ENCODE peak calls at places on chromosomes 11 and 22, in ten cellular contexts. D is mucosa of descending colon, R is upper lobe of right lung, L is tibial artery, Z is thoracic aorta, X is nephron progenitor cell, Y is OCI-LY7, M is K562, I is choroid plexus epithelial cell, J is HFF-Myc. O is an unnamed sample.

GRCh38 chr11:70183483-70184176 is 19.5 kb upstream of the FADD start:
- DNase-seq in D (no peak), R (no peak), L (peak; percentile 87), Z (no peak), X (no peak), Y (no peak), M (no peak), I (no peak), J (no peak), O (no peak)

GRCh38 chr22:31683181-31684105 is 21.4 kb upstream of the PISD start:
- DNase-seq in D (no peak), R (no peak), L (no peak), Z (no peak), X (no peak), Y (no peak), M (no peak), I (no peak), J (no peak), O (no peak)

GRCh38 chr11:119169272-119169719 is 771 bp downstream of the NLRX1 start:
- DNase-seq in D (peak; percentile 55), R (peak; percentile 80), L (peak; percentile 89), Z (no peak), X (peak; percentile 18), Y (peak; percentile 32), M (no peak), I (peak; percentile 39), J (no peak), O (no peak)

GRCh38 chr22:45575607-45576272 is 73.1 kb downstream of the FBLN1 start:
- DNase-seq in D (no peak), R (no peak), L (no peak), Z (no peak), X (no peak), Y (no peak), M (no peak), I (no peak), J (no peak), O (no peak)

GRCh38 chr22:22103078-22103593 is 120.5 kb upstream of the TOP3B start:
- DNase-seq in D (no peak), R (no peak), L (no peak), Z (no peak), X (peak; percentile 46), Y (peak; percentile 42), M (peak; percentile 95), I (peak; percentile 13), J (no peak), O (no peak)

GRCh38 chr11:34443136-34443535 is 4.4 kb downstream of the CAT start:
- DNase-seq in D (no peak), R (no peak), L (no peak), Z (no peak), X (no peak), Y (no peak), M (no peak), I (no peak), J (no peak), O (no peak)

GRCh38 chr11:74000307-74000630 is 8.6 kb downstream of the UCP3 start:
- DNase-seq in D (no peak), R (no peak), L (no peak), Z (no peak), X (no peak), Y (no peak), M (no peak), I (no peak), J (no peak), O (no peak)

GRCh38 chr11:27088353-27088752 is 47.7 kb downstream of the BBOX1 start:
- DNase-seq in D (no peak), R (no peak), L (no peak), Z (no peak), X (no peak), Y (no peak), M (no peak), I (peak; percentile 43), J (no peak), O (no peak)

DNA sequence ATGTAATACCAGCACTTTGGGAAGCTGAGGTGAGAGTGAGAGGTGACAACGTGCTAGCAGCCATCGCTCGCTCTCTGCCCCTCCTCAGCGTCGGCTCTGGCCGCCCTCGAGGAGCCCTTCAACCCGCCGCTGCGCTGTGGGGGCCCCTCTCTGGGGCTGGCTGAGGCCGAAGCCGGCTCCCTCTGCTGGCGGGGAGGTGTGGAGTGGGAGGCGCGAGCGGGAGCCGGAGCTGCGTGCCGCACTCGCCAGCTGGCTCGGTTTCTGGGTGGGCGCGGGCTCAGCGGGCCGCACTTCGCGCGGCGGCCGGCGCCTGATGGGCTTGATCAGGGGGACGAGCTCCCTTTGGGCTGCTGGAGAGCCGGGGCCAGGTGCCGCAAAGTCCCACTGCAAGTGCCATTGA is 98.9 kb upstream of the UBASH3B start:
- DNase-seq in D (no peak), R (peak; percentile 68), L (no peak), Z (no peak), X (peak; percentile 78), Y (no peak), M (no peak), I (peak; percentile 25), J (no peak), O (no peak)
- TF ChIP-seq CTCF in D (no peak), R (peak; percentile 23), L (no peak), Z (no peak), X (peak; percentile 34), Y (no peak), M (no peak), I (peak; percentile 45), J (peak; percentile 50), O (no peak)

GRCh38 chr11:102520514-102520913 is 10.0 kb downstream of the MMP7 start:
- DNase-seq in D (no peak), R (no peak), L (no peak), Z (no peak), X (no peak), Y (no peak), M (no peak), I (no peak), J (no peak), O (no peak)

GRCh38 chr11:102517670-102518069 is 12.9 kb downstream of the MMP7 start:
- DNase-seq in D (no peak), R (no peak), L (no peak), Z (no peak), X (peak; percentile 28), Y (no peak), M (no peak), I (no peak), J (no peak), O (no peak)

GRCh38 chr11:102516179-102516578 is 14.4 kb downstream of the MMP7 start:
- DNase-seq in D (no peak), R (no peak), L (no peak), Z (no peak), X (no peak), Y (no peak), M (no peak), I (no peak), J (no peak), O (no peak)

GRCh38 chr11:102521121-102521520 is 9.4 kb downstream of the MMP7 start:
- DNase-seq in D (no peak), R (no peak), L (no peak), Z (no peak), X (no peak), Y (no peak), M (no peak), I (no peak), J (no peak), O (no peak)

DNA sequence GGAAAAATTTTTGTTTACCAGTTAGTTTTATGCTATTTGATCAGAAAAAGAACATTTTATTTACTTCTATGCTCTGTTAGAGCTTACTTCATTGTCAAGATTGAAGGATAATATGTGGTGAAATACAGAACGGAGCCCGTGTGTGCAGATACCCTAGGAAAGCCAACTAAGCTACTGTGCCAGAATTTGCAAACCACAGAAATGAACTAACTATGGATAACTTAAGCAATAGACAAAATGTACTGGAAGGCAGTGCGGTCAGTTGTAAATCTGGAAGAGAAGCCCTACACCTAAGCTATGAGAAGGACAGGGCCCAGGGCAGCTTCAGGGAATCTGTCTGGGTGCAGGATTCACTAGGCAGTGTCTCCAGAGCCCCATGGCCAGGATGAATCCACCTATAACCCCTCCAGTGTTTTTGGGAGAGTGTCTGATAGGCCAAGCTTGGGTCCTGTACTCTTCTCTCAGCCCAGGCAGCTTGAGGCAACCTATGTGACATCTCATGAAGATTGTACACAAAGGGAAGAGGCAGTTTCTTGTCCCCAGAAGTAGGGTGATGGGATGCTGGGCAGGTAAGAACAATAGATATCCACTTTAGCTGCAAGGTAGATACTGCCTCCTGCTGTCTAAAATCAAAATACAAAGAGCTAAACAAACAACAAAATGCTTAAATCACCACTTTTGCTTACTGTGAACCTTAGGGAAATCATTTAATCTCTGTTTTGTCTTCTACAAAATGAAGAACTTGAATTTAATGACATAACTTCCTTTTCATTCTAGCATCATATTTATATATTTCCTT is 12.1 kb downstream of the MMP7 start:
- DNase-seq in D (no peak), R (no peak), L (no peak), Z (no peak), X (no peak), Y (peak; percentile 21), M (peak; percentile 10), I (no peak), J (no peak), O (no peak)
- TF ChIP-seq CTCF in D (no peak), R (no peak), L (no peak), Z (no peak), X (no peak), Y (peak; percentile 62), M (peak; percentile 39), I (peak; percentile 27), J (no peak), O (no peak)

GRCh38 chr11:133948711-133949110 is 8.1 kb downstream of the IGSF9B start:
- DNase-seq in D (no peak), R (no peak), L (no peak), Z (no peak), X (no peak), Y (no peak), M (no peak), I (no peak), J (no peak), O (no peak)

GRCh38 chr11:133946541-133947297 is 10.0 kb downstream of the IGSF9B start:
- DNase-seq in D (no peak), R (peak; percentile 61), L (peak; percentile 70), Z (no peak), X (no peak), Y (no peak), M (no peak), I (no peak), J (no peak), O (no peak)

GRCh38 chr11:133946018-133946417 is 10.8 kb downstream of the IGSF9B start:
- DNase-seq in D (no peak), R (no peak), L (no peak), Z (no peak), X (no peak), Y (no peak), M (no peak), I (no peak), J (no peak), O (no peak)

GRCh38 chr11:133945087-133945974 is 11.4 kb downstream of the IGSF9B start:
- DNase-seq in D (no peak), R (no peak), L (peak; percentile 74), Z (no peak), X (no peak), Y (no peak), M (no peak), I (no peak), J (no peak), O (no peak)

DNA sequence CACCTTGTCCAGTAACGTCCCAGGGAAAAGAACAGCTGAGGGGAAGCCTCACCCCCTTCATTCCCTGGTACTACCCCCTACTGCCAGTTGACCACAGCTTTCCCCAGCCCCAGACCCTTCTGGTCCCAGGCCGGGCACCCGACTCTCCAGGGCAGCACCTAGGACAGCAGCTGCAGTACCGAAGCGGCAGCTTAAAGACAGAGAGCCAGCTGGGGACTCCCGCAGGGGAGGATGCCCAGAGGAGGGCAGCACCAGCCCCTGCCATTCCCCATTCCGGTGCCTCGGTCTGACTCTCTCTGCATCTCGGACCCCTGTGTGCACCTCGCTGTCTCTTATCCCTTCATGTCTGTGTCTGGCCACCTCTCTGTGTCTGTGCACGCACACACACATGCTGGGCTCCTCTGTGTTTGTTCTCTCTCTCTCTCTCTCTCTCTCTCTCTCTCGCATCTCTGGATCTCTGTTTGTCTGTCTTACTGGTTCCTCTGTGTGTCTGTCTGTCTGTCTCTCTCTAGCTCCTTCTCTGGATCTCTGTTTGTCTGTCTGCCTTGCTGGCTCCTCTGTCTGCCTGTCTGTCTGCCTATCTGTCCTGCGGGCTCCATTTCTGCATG is 9.4 kb downstream of the IGSF9B start:
- DNase-seq in D (no peak), R (peak; percentile 64), L (peak; percentile 72), Z (no peak), X (peak; percentile 81), Y (no peak), M (peak; percentile 33), I (peak; percentile 39), J (no peak), O (no peak)
- TF ChIP-seq CTCF in D (no peak), R (peak; percentile 24), L (peak; percentile 32), Z (peak; percentile 40), X (peak; percentile 25), Y (peak; percentile 20), M (no peak), I (peak; percentile 26), J (peak; percentile 36), O (no peak)

GRCh38 chr11:11451501-11452005 is 98.5 kb upstream of the CSNK2A3 start:
- DNase-seq in D (no peak), R (no peak), L (no peak), Z (no peak), X (no peak), Y (no peak), M (peak; percentile 28), I (no peak), J (no peak), O (no peak)
- TF ChIP-seq CTCF in D (no peak), R (no peak), L (no peak), Z (no peak), X (no peak), Y (no peak), M (no peak), I (no peak), J (no peak), O (no peak)